ENCODE peak calls at places on chromosomes 12 and 14, in seven cellular contexts. G is CD8-positive, alpha-beta memory T cell; D is uterus; H is lower leg skin; R is brain microvascular endothelial cell; O is sigmoid colon; Q is fibroblast of the aortic adventitia. N is an unnamed sample.

GRCh38 chr12:4049566-4050080 is 176.4 kb upstream of the PARP11 start:
- DNase-seq in G (no peak), D (no peak), H (no peak), R (no peak), O (no peak), Q (no peak), N (no peak)

GRCh38 chr12:119153477-119154434 is 25.0 kb upstream of the HSPB8 start:
- DNase-seq in G (no peak), D (peak; percentile 78), H (no peak), R (peak; percentile 36), O (peak; percentile 76), Q (peak; percentile 43), N (peak; percentile 34)

GRCh38 chr12:3777206-3777809 is 24.4 kb upstream of the CRACR2A start:
- DNase-seq in G (no peak), D (no peak), H (no peak), R (peak; percentile 44), O (no peak), Q (peak; percentile 65), N (peak; percentile 47)

GRCh38 chr14:70907172-70907995 is at the start of gene PCNX1:
- DNase-seq in G (peak; percentile 95), D (peak; percentile 88), H (peak; percentile 81), R (peak; percentile 77), O (peak; percentile 94), Q (peak; percentile 81), N (peak; percentile 83)

GRCh38 chr14:103427485-103428443 is 42.5 kb downstream of the MARK3 start:
- DNase-seq in G (no peak), D (peak; percentile 43), H (no peak), R (peak; percentile 80), O (no peak), Q (peak; percentile 77), N (peak; percentile 55)

GRCh38 chr12:5692850-5693249 is 252.2 kb downstream of the ANO2 start:
- DNase-seq in G (no peak), D (no peak), H (no peak), R (no peak), O (no peak), Q (no peak), N (no peak)

GRCh38 chr14:21940887-21941855 is 267.6 kb upstream of the OR4E1 start:
- DNase-seq in G (no peak), D (no peak), H (no peak), R (no peak), O (no peak), Q (no peak), N (peak; percentile 17)

GRCh38 chr14:42665083-42665482 is 1058.4 kb downstream of the LRFN5 start:
- DNase-seq in G (no peak), D (no peak), H (no peak), R (no peak), O (no peak), Q (no peak), N (no peak)

GRCh38 chr12:115404761-115405470 is 720.9 kb upstream of the TBX3 start:
- DNase-seq in G (no peak), D (no peak), H (no peak), R (peak; percentile 79), O (no peak), Q (peak; percentile 97), N (peak; percentile 75)

GRCh38 chr12:62834971-62835547 is 99.9 kb downstream of the PPM1H start:
- DNase-seq in G (no peak), D (peak; percentile 67), H (no peak), R (peak; percentile 51), O (no peak), Q (peak; percentile 39), N (peak; percentile 67)

GRCh38 chr12:66590276-66590675 is 88.6 kb downstream of the GRIP1 start:
- DNase-seq in G (no peak), D (no peak), H (no peak), R (no peak), O (no peak), Q (no peak), N (no peak)

GRCh38 chr12:114668151-114668891 is 15.7 kb downstream of the TBX3 start:
- DNase-seq in G (no peak), D (peak; percentile 85), H (peak; percentile 66), R (peak; percentile 65), O (peak; percentile 84), Q (peak; percentile 75), N (peak; percentile 86)

GRCh38 chr12:66901136-66901932 is 222.5 kb upstream of the GRIP1 start:
- DNase-seq in G (no peak), D (no peak), H (no peak), R (no peak), O (no peak), Q (no peak), N (no peak)

GRCh38 chr12:63814146-63814774 is 30.2 kb upstream of the SRGAP1 start:
- DNase-seq in G (no peak), D (no peak), H (no peak), R (no peak), O (no peak), Q (no peak), N (no peak)

GRCh38 chr12:42679402-42679801 is 89.9 kb upstream of the PRICKLE1 start:
- DNase-seq in G (no peak), D (no peak), H (no peak), R (peak; percentile 31), O (no peak), Q (peak; percentile 22), N (no peak)

GRCh38 chr12:50185975-50186663 is 18.9 kb upstream of the CERS5 start:
- DNase-seq in G (no peak), D (no peak), H (no peak), R (no peak), O (no peak), Q (peak; percentile 85), N (no peak)

GRCh38 chr12:32569256-32569655 is 109.8 kb upstream of the DNM1L start:
- DNase-seq in G (no peak), D (no peak), H (no peak), R (no peak), O (no peak), Q (peak; percentile 19), N (no peak)

GRCh38 chr14:77909911-77910310 is 110.0 kb downstream of the ADCK1 start:
- DNase-seq in G (no peak), D (no peak), H (no peak), R (no peak), O (peak; percentile 12), Q (no peak), N (no peak)

GRCh38 chr12:43284441-43284840 is 267.6 kb downstream of the ADAMTS20 start:
- DNase-seq in G (no peak), D (no peak), H (no peak), R (no peak), O (no peak), Q (peak; percentile 57), N (no peak)

GRCh38 chr14:101560534-101561113 is 671 bp upstream of the DIO3 start:
- DNase-seq in G (no peak), D (no peak), H (no peak), R (no peak), O (no peak), Q (no peak), N (no peak)

GRCh38 chr14:101558739-101559240 is 2.5 kb upstream of the DIO3 start:
- DNase-seq in G (no peak), D (no peak), H (no peak), R (no peak), O (no peak), Q (no peak), N (no peak)

GRCh38 chr14:101557811-101558738 is 3.2 kb upstream of the DIO3 start:
- DNase-seq in G (no peak), D (peak; percentile 72), H (peak; percentile 40), R (no peak), O (peak; percentile 77), Q (no peak), N (peak; percentile 6)

GRCh38 chr14:101559624-101560533 is 1.4 kb upstream of the DIO3 start:
- DNase-seq in G (no peak), D (peak; percentile 55), H (no peak), R (no peak), O (peak; percentile 81), Q (no peak), N (peak; percentile 14)

GRCh38 chr14:101559250-101559623 is 2.1 kb upstream of the DIO3 start:
- DNase-seq in G (no peak), D (no peak), H (no peak), R (no peak), O (no peak), Q (no peak), N (no peak)
- H3K4me3 ChIP-seq in G (no peak overlapping the region), D (peak overlapping the region; percentile 53), H (peak overlapping the region; percentile 7), R (no peak overlapping the region), O (peak overlapping the region; percentile 60), Q (no peak overlapping the region), N (peak overlapping the region; percentile 39)

GRCh38 chr14:55641954-55642353 is 61.9 kb downstream of the KTN1 start:
- DNase-seq in G (no peak), D (no peak), H (no peak), R (no peak), O (no peak), Q (no peak), N (no peak)

GRCh38 chr14:55645148-55645547 is 65.1 kb downstream of the KTN1 start:
- DNase-seq in G (no peak), D (no peak), H (no peak), R (no peak), O (no peak), Q (no peak), N (no peak)

GRCh38 chr14:55641290-55641689 is 61.3 kb downstream of the KTN1 start:
- DNase-seq in G (no peak), D (no peak), H (no peak), R (no peak), O (no peak), Q (no peak), N (no peak)

GRCh38 chr14:55650992-55651391 is 71.0 kb downstream of the KTN1 start:
- DNase-seq in G (no peak), D (no peak), H (no peak), R (no peak), O (no peak), Q (no peak), N (no peak)

GRCh38 chr14:55645845-55646832 is 66.1 kb downstream of the KTN1 start:
- DNase-seq in G (no peak), D (no peak), H (no peak), R (no peak), O (no peak), Q (no peak), N (no peak)
- H3K4me3 ChIP-seq in G (no peak overlapping the region), D (no peak overlapping the region), H (no peak overlapping the region), R (no peak overlapping the region), O (no peak overlapping the region), Q (no peak overlapping the region), N (no peak overlapping the region)

DNA sequence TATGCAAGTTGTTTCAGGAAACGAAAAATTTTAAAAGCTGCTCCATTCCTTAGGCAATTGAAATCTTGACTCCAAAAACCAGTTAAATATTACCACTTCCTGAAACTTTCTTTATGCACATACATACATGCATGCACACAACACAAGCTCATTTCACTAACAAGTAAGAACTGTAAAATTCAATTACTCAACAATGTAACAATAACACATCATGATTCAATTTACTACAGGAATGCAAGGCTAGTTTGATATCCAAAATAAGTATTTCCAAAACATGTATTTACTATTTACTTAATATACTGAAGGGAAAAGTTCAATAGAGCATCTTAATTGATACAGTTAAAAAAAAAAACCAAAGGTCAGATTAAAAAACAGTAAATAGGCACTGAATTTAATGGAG is 19.6 kb downstream of the NAP1L1 start:
- DNase-seq in G (no peak), D (no peak), H (no peak), R (no peak), O (no peak), Q (no peak), N (no peak)
- H3K4me3 ChIP-seq in G (no peak overlapping the region), D (no peak overlapping the region), H (no peak overlapping the region), R (no peak overlapping the region), O (no peak overlapping the region), Q (no peak overlapping the region), N (no peak overlapping the region)

DNA sequence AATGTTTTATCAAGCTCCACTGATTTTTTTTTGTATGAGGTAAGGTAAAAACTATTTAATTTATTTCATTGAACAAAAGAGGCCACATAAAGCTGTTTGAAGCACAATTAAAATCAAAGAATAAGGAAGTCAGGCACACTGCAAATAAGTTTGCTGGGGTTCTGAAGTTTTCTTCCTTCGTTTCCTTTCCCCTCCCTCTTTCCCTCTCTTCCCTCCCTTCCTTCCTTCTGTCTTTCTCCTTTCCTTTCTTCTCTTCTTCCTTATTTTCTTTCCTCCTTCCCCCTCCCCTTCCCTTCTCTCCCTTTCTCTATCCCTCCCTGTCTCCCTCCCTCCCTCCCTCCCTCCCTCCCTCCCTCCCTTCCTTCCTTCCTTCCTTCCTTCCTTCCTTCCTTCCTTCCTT is 78.7 kb downstream of the ALX1 start:
- DNase-seq in G (no peak), D (no peak), H (no peak), R (no peak), O (no peak), Q (no peak), N (no peak)
- H3K4me3 ChIP-seq in G (no peak overlapping the region), D (no peak overlapping the region), H (no peak overlapping the region), R (no peak overlapping the region), O (no peak overlapping the region), Q (no peak overlapping the region), N (no peak overlapping the region)